ENCODE peak calls at places on chromosomes 5 and 9, in seven cellular contexts. H is uterus, Q is left ventricle myocardium inferior, I is HCT116, P is mammary epithelial cell, K is K562, D is sigmoid colon. S is an unnamed sample.
A peak's percentile ranks its signal among the peaks of the same experiment; 100 is the strongest.

GRCh38 chr5:104045987-104046386 is 483.4 kb upstream of the NUDT12 start:
- DNase-seq in H (no peak), Q (no peak), I (no peak), P (no peak), K (no peak), D (no peak), S (no peak)

GRCh38 chr5:58071566-58071965 is 388.3 kb downstream of the PLK2 start:
- DNase-seq in H (peak; percentile 22), Q (peak; percentile 61), I (no peak), P (no peak), K (no peak), D (no peak), S (no peak)

GRCh38 chr5:99068944-99069650 is 140.3 kb upstream of the CHD1 start:
- DNase-seq in H (no peak), Q (no peak), I (no peak), P (no peak), K (no peak), D (no peak), S (no peak)

GRCh38 chr5:9765421-9765820 is 135.3 kb upstream of the TAS2R1 start:
- DNase-seq in H (no peak), Q (no peak), I (no peak), P (no peak), K (no peak), D (no peak), S (no peak)

GRCh38 chr5:98308231-98308630 is 465.2 kb upstream of the RGMB start:
- DNase-seq in H (no peak), Q (no peak), I (no peak), P (no peak), K (no peak), D (no peak), S (no peak)

GRCh38 chr5:138339086-138339456 is 1.0 kb downstream of the FAM53C start:
- DNase-seq in H (no peak), Q (no peak), I (no peak), P (no peak), K (no peak), D (no peak), S (no peak)

GRCh38 chr9:13139641-13140171 is 139.8 kb downstream of the MPDZ start:
- DNase-seq in H (no peak), Q (no peak), I (no peak), P (peak; percentile 65), K (no peak), D (no peak), S (no peak)

GRCh38 chr5:178988436-178989220 is 6.5 kb downstream of the GRM6 start:
- DNase-seq in H (no peak), Q (no peak), I (no peak), P (no peak), K (no peak), D (no peak), S (no peak)

GRCh38 chr5:66810747-66811355 is 214.7 kb downstream of the MAST4 start:
- DNase-seq in H (no peak), Q (no peak), I (no peak), P (no peak), K (no peak), D (no peak), S (no peak)

GRCh38 chr5:159051431-159052281 is 48.1 kb downstream of the EBF1 start:
- DNase-seq in H (peak; percentile 56), Q (peak; percentile 67), I (no peak), P (no peak), K (no peak), D (peak; percentile 68), S (peak; percentile 67)

GRCh38 chr9:130453487-130453886 is 8.7 kb downstream of the ASS1 start:
- DNase-seq in H (peak; percentile 63), Q (peak; percentile 58), I (no peak), P (peak; percentile 18), K (peak; percentile 55), D (no peak), S (peak; percentile 85)

GRCh38 chr5:71734141-71734540 is 15.1 kb downstream of the CARTPT start:
- DNase-seq in H (no peak), Q (no peak), I (no peak), P (no peak), K (no peak), D (no peak), S (no peak)

GRCh38 chr5:7856855-7857254 is 5.9 kb upstream of the CFAP90 start:
- DNase-seq in H (no peak), Q (no peak), I (peak; percentile 15), P (no peak), K (peak; percentile 44), D (no peak), S (no peak)

GRCh38 chr9:96029722-96030515 is 154.4 kb downstream of the ERCC6L2 start:
- DNase-seq in H (no peak), Q (no peak), I (no peak), P (no peak), K (no peak), D (no peak), S (no peak)

GRCh38 chr5:124764992-124765611 is 18.7 kb upstream of the ZNF608 start:
- DNase-seq in H (no peak), Q (no peak), I (no peak), P (no peak), K (no peak), D (no peak), S (no peak)

GRCh38 chr5:1517838-1518237 is 5.9 kb downstream of the LPCAT1 start:
- DNase-seq in H (peak; percentile 8), Q (peak; percentile 8), I (no peak), P (no peak), K (no peak), D (peak; percentile 46), S (peak; percentile 64)

GRCh38 chr9:96655198-96655851 is at the start of gene PRXL2C:
- DNase-seq in H (peak; percentile 87), Q (peak; percentile 92), I (no peak), P (peak; percentile 66), K (peak; percentile 87), D (peak; percentile 94), S (peak; percentile 88)

GRCh38 chr5:168486136-168486879 is at the start of gene RARS1:
- DNase-seq in H (peak; percentile 92), Q (peak; percentile 94), I (peak; percentile 85), P (peak; percentile 88), K (peak; percentile 95), D (peak; percentile 95), S (peak; percentile 96)

GRCh38 chr9:35406183-35406959 is 83.5 kb upstream of the RUSC2 start:
- DNase-seq in H (peak; percentile 42), Q (no peak), I (no peak), P (no peak), K (peak; percentile 73), D (no peak), S (no peak)

GRCh38 chr9:123339666-123340414 is 16.2 kb upstream of the CRB2 start:
- DNase-seq in H (no peak), Q (no peak), I (no peak), P (no peak), K (no peak), D (no peak), S (no peak)
- H3K4me1 ChIP-seq in H (no peaks in the 10 kb centered on the region), Q (peaks cover 36% of the 10 kb centered on the region), I (peaks cover 5% of the 10 kb centered on the region), P (peaks cover 27% of the 10 kb centered on the region), K (peaks cover 57% of the 10 kb centered on the region), D (peaks cover 47% of the 10 kb centered on the region), S (no peaks in the 10 kb centered on the region)

GRCh38 chr9:16625106-16625505 is 245.4 kb downstream of the BNC2 start:
- DNase-seq in H (no peak), Q (no peak), I (no peak), P (no peak), K (no peak), D (no peak), S (no peak)
- H3K27ac ChIP-seq in H (peak overlapping the region; percentile 68), Q (peak overlapping the region; percentile 34), I (no peak overlapping the region), P (no peak overlapping the region), K (no peak overlapping the region), D (peak overlapping the region; percentile 85), S (no peak overlapping the region)

GRCh38 chr5:69497006-69497520 is 4.5 kb downstream of the OCLN start:
- DNase-seq in H (no peak), Q (no peak), I (no peak), P (no peak), K (no peak), D (no peak), S (no peak)
- H3K4me1 ChIP-seq in H (no peaks in the 10 kb centered on the region), Q (peaks cover 21% of the 10 kb centered on the region), I (peaks cover 40% of the 10 kb centered on the region), P (peaks cover 16% of the 10 kb centered on the region), K (no peaks in the 10 kb centered on the region), D (peaks cover 19% of the 10 kb centered on the region), S (no peaks in the 10 kb centered on the region)

DNA sequence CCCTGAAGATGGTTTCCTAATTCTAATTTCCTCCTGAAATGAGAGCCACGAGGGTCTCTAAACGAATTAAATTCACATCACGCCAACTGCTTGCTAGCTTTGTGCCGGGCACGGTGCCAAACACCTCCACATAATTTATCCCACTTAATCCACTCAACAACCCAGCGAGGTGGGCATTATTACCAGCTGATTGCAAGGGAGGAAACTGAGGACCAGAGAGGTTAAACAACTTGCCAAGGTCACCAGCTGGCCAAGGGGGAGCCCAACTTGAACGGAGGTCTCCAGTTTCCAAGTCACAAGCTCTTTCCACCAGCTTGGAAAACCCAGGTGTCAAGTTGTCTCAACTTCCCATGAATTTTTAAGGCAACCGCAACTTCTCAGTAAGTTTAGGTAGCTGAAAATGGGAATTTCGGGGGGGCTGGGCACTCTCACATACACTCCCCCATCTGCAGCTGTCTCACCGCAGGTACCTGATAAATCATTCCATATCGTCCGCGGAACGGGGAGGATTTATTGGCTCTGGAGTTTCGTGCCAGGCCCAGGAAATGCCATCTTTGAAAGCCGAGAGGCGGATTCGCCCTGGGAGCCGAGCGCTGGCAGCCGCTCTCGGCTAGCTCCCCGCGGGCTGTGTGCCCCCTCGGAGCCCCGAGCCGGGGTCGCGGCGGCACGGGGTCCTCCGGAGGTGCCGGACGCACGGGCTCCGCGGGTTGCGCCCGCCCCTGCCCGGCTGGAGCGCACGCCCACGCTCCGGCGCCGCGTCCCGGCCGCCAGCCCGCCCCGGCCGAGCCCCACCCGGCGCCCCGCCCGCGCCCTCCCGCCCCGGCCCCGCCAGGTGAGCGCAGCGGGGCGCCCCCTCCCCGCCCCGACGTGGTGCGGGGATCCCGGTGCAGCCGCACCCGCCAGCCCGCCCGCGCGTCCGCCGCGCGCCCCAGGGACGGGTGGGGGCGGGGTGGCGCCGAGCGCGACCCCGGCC is 628 bp downstream of the PTPN3 start:
- DNase-seq in H (no peak), Q (no peak), I (no peak), P (peak; percentile 77), K (no peak), D (no peak), S (no peak)
- H3K27ac ChIP-seq in H (no peak overlapping the region), Q (no peak overlapping the region), I (peak overlapping the region; percentile 58), P (peak overlapping the region; percentile 72), K (no peak overlapping the region), D (no peak overlapping the region), S (peak overlapping the region; percentile 76)

GRCh38 chr9:137236238-137236935 is 4.7 kb upstream of the TUBB4B start:
- DNase-seq in H (peak; percentile 88), Q (peak; percentile 87), I (no peak), P (peak; percentile 55), K (peak; percentile 92), D (peak; percentile 93), S (peak; percentile 88)
- H3K4me1 ChIP-seq in H (no peaks in the 10 kb centered on the region), Q (peaks cover 53% of the 10 kb centered on the region), I (peaks cover 23% of the 10 kb centered on the region), P (peaks cover 27% of the 10 kb centered on the region), K (peaks cover 16% of the 10 kb centered on the region), D (peaks cover 45% of the 10 kb centered on the region), S (peaks cover 8% of the 10 kb centered on the region)

DNA sequence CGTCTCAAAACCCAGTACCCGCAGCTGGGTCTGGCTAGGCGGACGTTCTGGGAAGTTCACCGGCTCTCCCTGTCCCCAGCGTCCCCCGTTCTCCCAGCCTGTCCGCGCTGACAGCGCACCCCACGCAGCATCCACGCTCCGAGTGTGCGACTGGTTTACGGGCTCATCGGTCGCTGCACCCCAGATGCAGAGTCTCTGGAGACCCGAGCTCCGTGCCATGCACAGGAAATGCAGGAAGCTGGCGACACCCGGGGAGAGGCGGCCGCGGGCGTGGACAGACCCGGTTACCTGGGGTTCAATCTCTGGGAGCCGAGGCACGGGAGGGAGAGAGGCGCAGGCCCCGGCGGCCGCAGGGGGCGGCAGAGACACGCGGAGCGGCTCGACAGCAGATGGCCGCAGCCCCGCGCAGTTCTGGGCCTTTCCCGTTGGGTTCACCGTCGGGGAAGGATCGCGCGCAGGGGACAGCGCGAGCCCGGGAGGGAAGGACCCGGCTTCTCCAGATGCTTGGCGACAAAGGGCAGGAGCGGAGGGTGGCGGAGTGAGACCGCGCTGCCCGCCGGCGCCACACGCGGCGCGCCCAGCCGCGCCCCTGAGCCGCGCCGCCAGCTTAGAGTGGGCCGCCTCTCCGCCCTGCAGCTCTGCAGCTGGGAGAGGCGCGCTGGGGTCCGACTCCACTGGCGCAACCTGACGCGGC is 558 bp downstream of the SHROOM1 start:
- DNase-seq in H (peak; percentile 74), Q (peak; percentile 74), I (peak; percentile 38), P (peak; percentile 67), K (peak; percentile 84), D (peak; percentile 85), S (peak; percentile 85)
- H3K27ac ChIP-seq in H (peak overlapping the region; percentile 87), Q (peak overlapping the region; percentile 91), I (peak overlapping the region; percentile 75), P (no peak overlapping the region), K (peak overlapping the region; percentile 92), D (peak overlapping the region; percentile 66), S (peak overlapping the region; percentile 94)